ENCODE peak calls at places on chromosomes 2 and 18, in ten cellular contexts. F, Y, W, V, Z, D, K, G, Q and X are unnamed samples.

GRCh38 chr18:62611395-62612241 is 88.8 kb downstream of the ZCCHC2 start:
- DNase-seq in F (no peak), G (no peak), Q (no peak), D (no peak), Y (no peak), K (no peak), Z (no peak), W (no peak), V (no peak), X (no peak)

GRCh38 chr2:69050802-69051201 is 37.8 kb downstream of the ANTXR1 start:
- DNase-seq in G (no peak), K (no peak), W (no peak), D (no peak), F (no peak), Q (no peak), V (no peak), Y (no peak), Z (no peak), X (no peak)

GRCh38 chr2:189213226-189213625 is 33.7 kb upstream of the COL5A2 start:
- DNase-seq in K (no peak), F (no peak), Z (no peak), V (no peak), D (no peak), Q (no peak), W (no peak), Y (no peak), G (no peak), X (no peak)

GRCh38 chr2:16774091-16774490 is 108.5 kb upstream of the CYRIA start:
- DNase-seq in W (no peak), Y (no peak), D (peak; percentile 4), V (no peak), K (no peak), Q (no peak), G (no peak), Z (no peak), F (no peak), X (no peak)

GRCh38 chr18:46140173-46140572 is 36.0 kb downstream of the HAUS1 start:
- DNase-seq in F (no peak), Z (no peak), D (no peak), G (no peak), Y (no peak), Q (no peak), V (no peak), K (no peak), W (no peak), X (no peak)

GRCh38 chr18:48808476-48808875 is 142.3 kb downstream of the SMAD7 start:
- DNase-seq in W (no peak), Z (no peak), F (no peak), G (no peak), Q (no peak), D (peak; percentile 52), Y (no peak), K (no peak), V (no peak), X (no peak)

GRCh38 chr2:105515581-105516415 is 116.9 kb upstream of the FHL2 start:
- DNase-seq in Y (no peak), Z (no peak), D (no peak), Q (peak; percentile 96), F (no peak), K (no peak), W (no peak), V (no peak), G (no peak), X (peak; percentile 49)

GRCh38 chr2:148764820-148765219 is 110.2 kb upstream of the KIF5C start:
- DNase-seq in K (no peak), D (no peak), G (no peak), W (no peak), F (no peak), Y (no peak), V (no peak), Z (no peak), Q (no peak), X (no peak)

GRCh38 chr2:100934504-100935371 is 67.4 kb upstream of the RPL31 start:
- DNase-seq in Z (no peak), D (no peak), V (no peak), K (no peak), Y (no peak), W (no peak), G (no peak), Q (peak; percentile 56), F (no peak), X (no peak)

GRCh38 chr2:239629936-239630617 is 229.3 kb upstream of the HDAC4 start:
- DNase-seq in D (no peak), F (no peak), G (peak; percentile 13), Q (no peak), Y (no peak), W (no peak), V (no peak), K (no peak), Z (no peak), X (no peak)

GRCh38 chr2:202360646-202361045 is 15.5 kb upstream of the BMPR2 start:
- DNase-seq in F (no peak), V (no peak), W (no peak), Y (no peak), K (no peak), Q (no peak), G (no peak), D (no peak), Z (no peak), X (no peak)

GRCh38 chr18:58402247-58402646 is 226.6 kb downstream of the ALPK2 start:
- DNase-seq in Z (no peak), D (peak; percentile 71), F (no peak), K (no peak), Y (no peak), V (no peak), Q (no peak), W (no peak), G (peak; percentile 17), X (peak; percentile 20)

GRCh38 chr18:2627821-2628276 is 27.7 kb upstream of the SMCHD1 start:
- DNase-seq in K (no peak), D (no peak), G (peak; percentile 32), Z (no peak), Y (no peak), F (peak; percentile 4), V (no peak), W (no peak), Q (no peak), X (no peak)

GRCh38 chr2:141455211-141455826 is 675.5 kb downstream of the LRP1B start:
- DNase-seq in K (no peak), V (no peak), F (no peak), G (no peak), W (no peak), D (no peak), Y (no peak), Q (no peak), Z (no peak), X (no peak)

GRCh38 chr2:210169871-210170441 is 1.3 kb downstream of the KANSL1L start:
- DNase-seq in Z (no peak), G (peak; percentile 72), Q (no peak), K (no peak), D (peak; percentile 64), V (no peak), Y (no peak), W (no peak), F (peak; percentile 81), X (no peak)

GRCh38 chr18:76450452-76450851 is 44.6 kb downstream of the ZNF516 start:
- DNase-seq in D (peak; percentile 41), Q (peak; percentile 41), Z (no peak), V (no peak), G (peak; percentile 51), W (no peak), K (peak; percentile 22), Y (no peak), F (no peak), X (no peak)

GRCh38 chr2:229087843-229088520 is 183.1 kb downstream of the PID1 start:
- DNase-seq in G (no peak), Q (no peak), F (no peak), K (no peak), D (no peak), Y (no peak), W (no peak), Z (no peak), V (no peak), X (no peak)

GRCh38 chr2:105179469-105180372 is 61.8 kb upstream of the GPR45 start:
- DNase-seq in F (peak; percentile 85), Z (no peak), D (peak; percentile 88), Q (no peak), K (peak; percentile 81), W (peak; percentile 1), G (peak; percentile 65), V (no peak), Y (no peak), X (peak; percentile 80)

GRCh38 chr2:235723811-235724465 is 230.1 kb downstream of the AGAP1 start:
- DNase-seq in D (no peak), V (no peak), Z (no peak), Q (no peak), G (no peak), K (no peak), F (no peak), Y (no peak), W (no peak), X (no peak)

GRCh38 chr2:182358601-182359000 is 68.2 kb downstream of the PDE1A start:
- DNase-seq in Y (no peak), K (no peak), Z (no peak), G (no peak), W (no peak), D (no peak), Q (no peak), F (no peak), V (no peak), X (no peak)

GRCh38 chr2:165796819-165797530 is 2.9 kb upstream of the GALNT3 start:
- DNase-seq in Q (no peak), V (no peak), F (no peak), D (no peak), Z (no peak), Y (no peak), G (no peak), K (no peak), W (no peak), X (no peak)

GRCh38 chr2:186533717-186534116 is 47.7 kb downstream of the ZC3H15 start:
- DNase-seq in V (no peak), F (no peak), D (peak; percentile 18), W (no peak), Z (no peak), G (no peak), Y (no peak), Q (no peak), K (no peak), X (no peak)

GRCh38 chr2:96091141-96091710 is 25.1 kb downstream of the ADRA2B start:
- DNase-seq in K (peak; percentile 80), G (no peak), F (no peak), Y (no peak), Z (no peak), D (no peak), W (no peak), Q (peak; percentile 44), V (no peak), X (no peak)

GRCh38 chr2:168801961-168802824 is at the start of gene NOSTRIN:
- DNase-seq in K (peak; percentile 90), Y (no peak), D (peak; percentile 26), Q (no peak), W (no peak), G (no peak), F (no peak), Z (no peak), V (no peak), X (no peak)

GRCh38 chr2:101509498-101510274 is 34.8 kb upstream of the RFX8 start:
- DNase-seq in Q (no peak), G (no peak), Z (no peak), D (no peak), V (no peak), Y (no peak), F (no peak), K (no peak), W (no peak), X (no peak)

GRCh38 chr18:10565835-10566234 is 40.0 kb downstream of the NAPG start:
- DNase-seq in F (no peak), G (no peak), D (no peak), Z (no peak), Y (no peak), K (no peak), Q (no peak), V (no peak), W (no peak), X (no peak)

GRCh38 chr18:3492721-3493120 is 42.7 kb downstream of the TGIF1 start:
- DNase-seq in K (no peak), F (no peak), Q (no peak), D (no peak), Y (no peak), V (no peak), Z (no peak), W (no peak), G (no peak), X (no peak)

GRCh38 chr18:75854174-75854573 is 426.7 kb upstream of the SMIM21 start:
- DNase-seq in Y (no peak), D (no peak), K (peak; percentile 67), Z (no peak), W (no peak), G (peak; percentile 7), Q (no peak), V (no peak), F (peak; percentile 12), X (no peak)